ENCODE peak calls at places on chromosome 7, in six cellular contexts. K is hepatocyte, S is GM12865, X is adrenal gland, G is cardiac fibroblast, N is mammary epithelial cell. Z is an unnamed sample.

GRCh38 chr7:157000741-157001653 is 9.5 kb downstream of the MNX1 start:
- DNase-seq in K (no peak), S (no peak), X (no peak), G (no peak), N (no peak), Z (no peak)

GRCh38 chr7:47147213-47147631 is 434.7 kb downstream of the TNS3 start:
- DNase-seq in K (peak; percentile 12), S (no peak), X (no peak), G (peak; percentile 4), N (no peak), Z (no peak)

GRCh38 chr7:140533394-140533872 is 54.1 kb upstream of the MKRN1 start:
- DNase-seq in K (peak; percentile 41), S (no peak), X (no peak), G (no peak), N (no peak), Z (no peak)

GRCh38 chr7:74031403-74032190 is 3.6 kb downstream of the ELN start:
- DNase-seq in K (no peak), S (no peak), X (no peak), G (no peak), N (no peak), Z (no peak)

GRCh38 chr7:150973571-150974451 is 4.3 kb downstream of the KCNH2 start:
- DNase-seq in K (no peak), S (no peak), X (no peak), G (no peak), N (no peak), Z (no peak)

GRCh38 chr7:116524609-116525297 is at the start of gene CAV1:
- DNase-seq in K (peak; percentile 78), S (peak; percentile 53), X (peak; percentile 44), G (peak; percentile 95), N (peak; percentile 98), Z (peak; percentile 48)

GRCh38 chr7:75599244-75599771 is 107.2 kb downstream of the SPDYE5 start:
- DNase-seq in K (no peak), S (no peak), X (no peak), G (no peak), N (no peak), Z (no peak)

GRCh38 chr7:133948588-133948987 is 178.6 kb upstream of the LRGUK start:
- DNase-seq in K (no peak), S (no peak), X (no peak), G (no peak), N (no peak), Z (no peak)

GRCh38 chr7:134866581-134866980 is 87.1 kb downstream of the CALD1 start:
- DNase-seq in K (peak; percentile 52), S (no peak), X (no peak), G (peak; percentile 72), N (no peak), Z (no peak)

GRCh38 chr7:30406664-30407425 is 71.7 kb downstream of the NOD1 start:
- DNase-seq in K (no peak), S (no peak), X (no peak), G (no peak), N (peak; percentile 97), Z (no peak)

GRCh38 chr7:56097700-56098099 is 4.9 kb upstream of the PHKG1 start:
- DNase-seq in K (no peak), S (peak; percentile 30), X (peak; percentile 77), G (peak; percentile 84), N (peak; percentile 40), Z (no peak)

GRCh38 chr7:104045183-104045582 is 55.7 kb upstream of the RELN start:
- DNase-seq in K (no peak), S (no peak), X (no peak), G (no peak), N (no peak), Z (no peak)

GRCh38 chr7:111492234-111492633 is 70.1 kb downstream of the IMMP2L start:
- DNase-seq in K (no peak), S (no peak), X (no peak), G (no peak), N (no peak), Z (no peak)

GRCh38 chr7:149884016-149884415 is 10.2 kb downstream of the ATP6V0E2 start:
- DNase-seq in K (peak; percentile 18), S (no peak), X (peak; percentile 72), G (no peak), N (no peak), Z (no peak)

GRCh38 chr7:2244404-2244803 is 2.4 kb downstream of the NUDT1 start:
- DNase-seq in K (no peak), S (no peak), X (no peak), G (no peak), N (no peak), Z (no peak)

GRCh38 chr7:74480861-74481417 is 27.2 kb downstream of the GTF2IRD1 start:
- DNase-seq in K (peak; percentile 56), S (no peak), X (peak; percentile 70), G (peak; percentile 90), N (peak; percentile 31), Z (no peak)

GRCh38 chr7:157002819-157003421 is 7.5 kb downstream of the MNX1 start:
- DNase-seq in K (no peak), S (no peak), X (no peak), G (no peak), N (no peak), Z (no peak)

GRCh38 chr7:55427800-55428199 is 62.7 kb downstream of the LANCL2 start:
- DNase-seq in K (no peak), S (no peak), X (no peak), G (no peak), N (no peak), Z (no peak)

GRCh38 chr7:132739271-132739955 is 163.1 kb upstream of the PLXNA4 start:
- DNase-seq in K (peak; percentile 27), S (no peak), X (peak; percentile 79), G (peak; percentile 89), N (peak; percentile 71), Z (no peak)

GRCh38 chr7:41085244-41085643 is 617.6 kb downstream of the INHBA start:
- DNase-seq in K (no peak), S (no peak), X (no peak), G (no peak), N (peak; percentile 57), Z (no peak)

GRCh38 chr7:116698396-116698795 is 26.4 kb downstream of the MET start:
- DNase-seq in K (no peak), S (no peak), X (no peak), G (no peak), N (no peak), Z (no peak)

GRCh38 chr7:20786779-20787651 is at the start of gene SP8:
- DNase-seq in K (peak; percentile 73), S (no peak), X (no peak), G (no peak), N (peak; percentile 52), Z (peak; percentile 31)

GRCh38 chr7:30911561-30911969 is at the start of gene AQP1:
- DNase-seq in K (peak; percentile 83), S (no peak), X (peak; percentile 38), G (peak; percentile 87), N (no peak), Z (no peak)

GRCh38 chr7:80232969-80233724 is 98.5 kb downstream of the GNAI1 start:
- DNase-seq in K (no peak), S (no peak), X (no peak), G (no peak), N (peak; percentile 85), Z (no peak)

GRCh38 chr7:2482725-2483451 is 6.7 kb upstream of the GRIFIN start:
- DNase-seq in K (no peak), S (no peak), X (no peak), G (no peak), N (no peak), Z (no peak)

GRCh38 chr7:131039355-131039762 is 288.3 kb upstream of the MKLN1 start:
- DNase-seq in K (no peak), S (no peak), X (no peak), G (peak; percentile 65), N (no peak), Z (no peak)

GRCh38 chr7:131042269-131043160 is 285.2 kb upstream of the MKLN1 start:
- DNase-seq in K (no peak), S (no peak), X (no peak), G (no peak), N (no peak), Z (no peak)

GRCh38 chr7:131039836-131040235 is 287.8 kb upstream of the MKLN1 start:
- DNase-seq in K (no peak), S (no peak), X (no peak), G (no peak), N (no peak), Z (no peak)

GRCh38 chr7:131038153-131038552 is 289.5 kb upstream of the MKLN1 start:
- DNase-seq in K (no peak), S (no peak), X (no peak), G (no peak), N (no peak), Z (no peak)

GRCh38 chr7:131040467-131040932 is 287.2 kb upstream of the MKLN1 start:
- DNase-seq in K (peak; percentile 79), S (peak; percentile 82), X (no peak), G (peak; percentile 86), N (peak; percentile 48), Z (no peak)
- TF ChIP-seq CTCF in K (peak; percentile 93), S (peak; percentile 92), X (peak; percentile 89), G (peak; percentile 88), N (peak; percentile 97), Z (peak; percentile 80)

GRCh38 chr7:22726849-22727792 is at the start of gene IL6:
- DNase-seq in K (peak; percentile 83), S (no peak), X (peak; percentile 70), G (peak; percentile 97), N (peak; percentile 84), Z (no peak)

GRCh38 chr7:22724861-22725260 is 2.1 kb upstream of the IL6 start:
- DNase-seq in K (no peak), S (no peak), X (no peak), G (peak; percentile 17), N (no peak), Z (no peak)

GRCh38 chr7:22728416-22729029 is 1.5 kb downstream of the IL6 start:
- DNase-seq in K (peak; percentile 56), S (peak; percentile 37), X (no peak), G (peak; percentile 77), N (peak; percentile 46), Z (no peak)

GRCh38 chr7:22725585-22725984 is 1.4 kb upstream of the IL6 start:
- DNase-seq in K (no peak), S (peak; percentile 71), X (no peak), G (peak; percentile 29), N (no peak), Z (no peak)

GRCh38 chr7:22726345-22726848 is 603 bp upstream of the IL6 start:
- DNase-seq in K (peak; percentile 81), S (peak; percentile 74), X (no peak), G (peak; percentile 87), N (peak; percentile 77), Z (peak; percentile 37)
- H3K4me3 ChIP-seq in K (no peak overlapping the region), S (no peak overlapping the region), X (no peak overlapping the region), G (peak overlapping the region; percentile 35), N (no peak overlapping the region), Z (no peak overlapping the region)

GRCh38 chr7:100789055-100789454 is 38.3 kb downstream of the EPHB4 start:
- DNase-seq in K (no peak), S (no peak), X (no peak), G (no peak), N (no peak), Z (no peak)
- TF ChIP-seq CTCF in K (no peak), S (no peak), X (no peak), G (peak; percentile 16), N (no peak), Z (no peak)

DNA sequence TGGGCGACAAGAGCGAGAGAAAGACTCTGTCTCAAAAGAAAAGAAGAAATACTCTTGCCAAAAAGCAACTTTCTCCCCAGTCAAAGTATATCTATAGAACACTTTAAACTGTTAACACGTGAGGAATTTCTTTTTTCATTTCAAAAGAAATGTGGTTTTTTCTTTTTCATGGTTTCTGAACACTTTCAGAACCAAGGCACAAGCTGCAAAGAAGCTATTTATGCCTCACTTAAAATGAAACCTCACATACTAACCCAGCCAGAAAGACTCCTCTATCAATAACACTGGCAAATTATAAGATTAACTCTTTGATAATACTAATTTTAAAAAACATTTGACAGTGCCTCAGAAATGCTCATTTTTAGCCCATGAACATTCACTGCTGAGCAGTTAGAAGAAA is 20.9 kb downstream of the TBX20 start:
- DNase-seq in K (no peak), S (no peak), X (no peak), G (no peak), N (no peak), Z (no peak)
- H3K4me3 ChIP-seq in K (no peak overlapping the region), S (no peak overlapping the region), X (no peak overlapping the region), G (no peak overlapping the region), N (no peak overlapping the region), Z (no peak overlapping the region)

Z was measured in GM06990.